ENCODE peak calls at places on chromosome 4, in nine cellular contexts. W is GM23338, I is K562, G is HL-60, T is GM12878, K is Panc1, L is SK-N-SH, M is HCT116, X is HepG2. C is an unnamed sample.

GRCh38 chr4:177283167-177283566 is 26.5 kb upstream of the NEIL3 start:
- DNase-seq in W (no peak), I (no peak), G (no peak), T (no peak), K (no peak), L (no peak), M (no peak), X (no peak), C (no peak)

GRCh38 chr4:165668694-165669093 is 204.3 kb upstream of the TLL1 start:
- DNase-seq in W (peak; percentile 15), I (no peak), G (no peak), T (no peak), K (no peak), L (no peak), M (no peak), X (no peak), C (no peak)

GRCh38 chr4:145808021-145808650 is 128.2 kb downstream of the C4orf51 start:
- DNase-seq in W (peak; percentile 55), I (peak; percentile 34), G (no peak), T (peak; percentile 86), K (peak; percentile 35), L (peak; percentile 65), M (peak; percentile 96), X (peak; percentile 85), C (peak; percentile 66)

GRCh38 chr4:95544433-95545103 is 4.2 kb downstream of the UNC5C start:
- DNase-seq in W (peak; percentile 24), I (no peak), G (no peak), T (no peak), K (no peak), L (no peak), M (no peak), X (no peak), C (no peak)

GRCh38 chr4:25889626-25890025 is 24.4 kb upstream of the SMIM20 start:
- DNase-seq in W (no peak), I (no peak), G (no peak), T (no peak), K (no peak), L (no peak), M (no peak), X (no peak), C (no peak)

GRCh38 chr4:107896158-107896645 is 35.1 kb upstream of the CYP2U1 start:
- DNase-seq in W (no peak), I (no peak), G (no peak), T (no peak), K (peak; percentile 69), L (no peak), M (peak; percentile 92), X (peak; percentile 36), C (peak; percentile 44)

GRCh38 chr4:41692717-41693345 is 55.7 kb downstream of the PHOX2B start:
- DNase-seq in W (peak; percentile 83), I (peak; percentile 61), G (peak; percentile 20), T (no peak), K (peak; percentile 43), L (peak; percentile 45), M (peak; percentile 46), X (peak; percentile 30), C (peak; percentile 28)

GRCh38 chr4:71290074-71290473 is 48.7 kb upstream of the SLC4A4 start:
- DNase-seq in W (no peak), I (no peak), G (no peak), T (no peak), K (no peak), L (no peak), M (no peak), X (no peak), C (no peak)

GRCh38 chr4:148053298-148054003 is 321.6 kb downstream of the ARHGAP10 start:
- DNase-seq in W (no peak), I (no peak), G (no peak), T (no peak), K (no peak), L (no peak), M (no peak), X (no peak), C (no peak)

GRCh38 chr4:108166441-108167315 is 2.1 kb downstream of the LEF1 start:
- DNase-seq in W (peak; percentile 94), I (peak; percentile 83), G (no peak), T (no peak), K (no peak), L (peak; percentile 47), M (no peak), X (peak; percentile 10), C (no peak)

GRCh38 chr4:14415146-14415545 is 587.1 kb upstream of the CPEB2 start:
- DNase-seq in W (peak; percentile 58), I (no peak), G (no peak), T (no peak), K (no peak), L (no peak), M (no peak), X (no peak), C (no peak)

GRCh38 chr4:91288702-91289311 is 1015.0 kb upstream of the GRID2 start:
- DNase-seq in W (peak; percentile 45), I (no peak), G (no peak), T (no peak), K (no peak), L (no peak), M (no peak), X (no peak), C (no peak)

GRCh38 chr4:79865253-79865652 is 207.8 kb downstream of the ANTXR2 start:
- DNase-seq in W (no peak), I (no peak), G (no peak), T (no peak), K (no peak), L (no peak), M (no peak), X (no peak), C (no peak)

GRCh38 chr4:180542445-180543100 is 1700.6 kb upstream of the TENM3 start:
- DNase-seq in W (no peak), I (no peak), G (no peak), T (no peak), K (no peak), L (no peak), M (peak; percentile 3), X (no peak), C (peak; percentile 7)

DNA sequence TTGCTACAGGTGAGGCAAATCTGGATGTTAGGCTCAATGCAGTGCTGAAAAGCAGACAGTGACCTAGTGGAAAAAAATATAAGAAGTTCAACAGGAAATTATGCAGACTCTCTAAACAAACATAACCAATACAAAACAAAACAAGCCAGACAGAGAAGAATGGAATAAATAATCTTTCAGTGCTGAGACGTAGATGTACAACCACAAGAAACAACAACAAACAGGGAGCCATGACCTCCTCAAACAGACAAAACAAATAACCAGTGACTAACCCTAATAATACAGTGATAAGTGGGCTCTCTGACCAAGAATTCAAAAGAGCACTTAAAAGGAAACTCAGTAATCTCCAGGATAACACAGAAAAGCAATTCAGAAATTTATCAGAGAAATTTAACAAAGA is 239.3 kb downstream of the SLC39A8 start:
- DNase-seq in W (no peak), I (no peak), G (no peak), T (no peak), K (no peak), L (no peak), M (no peak), X (no peak), C (peak; percentile 68)
- TF ChIP-seq CTCF in W (no peak), I (no peak), G (no peak), T (no peak), K (no peak), L (no peak), M (no peak), X (no peak), C (no peak)

GRCh38 chr4:138644322-138644721 is 371.3 kb upstream of the NOCT start:
- DNase-seq in W (no peak), I (no peak), G (no peak), T (no peak), K (no peak), L (no peak), M (no peak), X (no peak), C (no peak)

GRCh38 chr4:138646383-138646782 is 369.2 kb upstream of the NOCT start:
- DNase-seq in W (no peak), I (no peak), G (no peak), T (no peak), K (no peak), L (no peak), M (no peak), X (no peak), C (no peak)

GRCh38 chr4:138643827-138644226 is 371.8 kb upstream of the NOCT start:
- DNase-seq in W (no peak), I (no peak), G (no peak), T (no peak), K (no peak), L (no peak), M (no peak), X (no peak), C (no peak)

GRCh38 chr4:138645289-138645688 is 370.3 kb upstream of the NOCT start:
- DNase-seq in W (no peak), I (no peak), G (no peak), T (no peak), K (no peak), L (no peak), M (no peak), X (no peak), C (no peak)

GRCh38 chr4:138647433-138647832 is 368.1 kb upstream of the NOCT start:
- DNase-seq in W (peak; percentile 33), I (no peak), G (no peak), T (no peak), K (no peak), L (no peak), M (no peak), X (no peak), C (no peak)
- TF ChIP-seq REST in W (no peak), I (no peak), G (no peak), T (no peak), K (no peak), L (no peak), M (no peak), X (no peak), C (no peak)

DNA sequence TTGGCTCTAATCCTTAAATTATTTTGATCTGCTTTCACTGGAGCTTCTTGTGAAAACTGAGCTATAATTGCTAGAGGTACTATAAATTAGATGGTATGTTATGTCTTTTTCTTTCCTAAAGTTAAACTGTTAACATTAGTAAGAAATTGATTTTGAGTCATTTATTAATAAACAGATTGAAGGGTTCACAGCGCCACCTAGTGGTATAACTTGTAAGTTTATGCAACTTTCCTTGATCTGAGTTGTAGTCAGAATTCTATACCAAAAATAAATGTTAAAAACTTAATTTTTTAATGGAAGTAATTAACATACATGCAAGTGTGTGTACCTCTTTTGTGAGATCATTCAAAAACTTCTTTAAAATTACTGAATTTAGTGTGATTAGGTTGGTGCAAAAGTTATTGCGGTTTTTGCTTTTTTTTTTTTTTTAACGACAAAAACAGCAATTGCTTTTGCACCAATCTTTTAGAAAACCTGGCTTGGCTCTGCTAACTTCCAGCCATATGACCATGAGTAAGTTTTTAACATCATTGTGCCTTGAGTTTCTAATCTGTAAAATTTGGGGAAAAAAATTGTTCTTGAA is 151.5 kb downstream of the CENPC start:
- DNase-seq in W (peak; percentile 67), I (peak; percentile 64), G (no peak), T (no peak), K (no peak), L (peak; percentile 16), M (peak; percentile 29), X (peak; percentile 15), C (peak; percentile 44)
- TF ChIP-seq CTCF in W (peak; percentile 97), I (peak; percentile 59), G (peak; percentile 24), T (peak; percentile 37), K (peak; percentile 38), L (peak; percentile 92), M (peak; percentile 35), X (peak; percentile 46), C (peak; percentile 63)

DNA sequence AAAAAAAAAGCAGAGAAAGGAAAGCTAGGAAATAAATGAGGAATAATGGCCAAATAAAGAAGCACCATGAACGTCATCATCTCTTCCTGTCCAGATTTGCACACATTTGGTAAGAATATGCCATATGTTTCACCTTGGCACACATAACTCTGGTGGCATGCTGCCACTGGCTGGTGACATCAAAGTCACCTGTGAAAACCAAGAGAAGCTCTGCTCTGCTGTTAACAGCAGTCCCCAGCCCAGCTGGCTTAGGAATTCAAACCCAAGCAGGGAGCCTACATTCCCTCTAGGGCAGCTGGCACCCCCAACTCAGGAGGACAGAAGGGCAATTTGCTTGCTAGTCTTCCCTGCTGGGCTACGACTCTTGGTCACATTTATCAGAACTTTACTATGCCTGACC is 77.6 kb downstream of the RASL11B start:
- DNase-seq in W (peak; percentile 34), I (no peak), G (no peak), T (no peak), K (no peak), L (no peak), M (no peak), X (no peak), C (no peak)
- TF ChIP-seq REST in W (no peak), I (no peak), G (no peak), T (no peak), K (no peak), L (no peak), M (no peak), X (no peak), C (no peak)

C was measured in A549.